ENCODE peak calls at places on chromosomes 1 and 21, in six cellular contexts. B is CD4-positive, CD25-positive, alpha-beta regulatory T cell; T is psoas muscle; A is brain microvascular endothelial cell; D is lung; Z is OCI-LY7. H is an unnamed sample.

GRCh38 chr1:228920791-228921190 is 185.5 kb downstream of the RHOU start:
- DNase-seq in B (no peak), T (no peak), A (no peak), D (no peak), Z (no peak), H (no peak)

GRCh38 chr1:178639326-178639725 is 85.7 kb upstream of the RALGPS2 start:
- DNase-seq in B (no peak), T (no peak), A (no peak), D (no peak), Z (no peak), H (no peak)

GRCh38 chr1:10286244-10286643 is 75.9 kb downstream of the KIF1B start:
- DNase-seq in B (no peak), T (peak; percentile 69), A (no peak), D (no peak), Z (no peak), H (no peak)

GRCh38 chr1:204194771-204195170 is 1.5 kb downstream of the KISS1 start:
- DNase-seq in B (no peak), T (no peak), A (no peak), D (no peak), Z (no peak), H (no peak)

GRCh38 chr1:77513839-77514763 is 168.4 kb downstream of the ZZZ3 start:
- DNase-seq in B (no peak), T (no peak), A (peak; percentile 69), D (no peak), Z (no peak), H (no peak)

GRCh38 chr1:70084314-70084915 is 121.0 kb downstream of the LRRC40 start:
- DNase-seq in B (no peak), T (no peak), A (no peak), D (no peak), Z (no peak), H (no peak)

GRCh38 chr1:211738709-211739301 is 63.4 kb upstream of the NEK2 start:
- DNase-seq in B (peak; percentile 52), T (no peak), A (no peak), D (no peak), Z (peak; percentile 10), H (no peak)

GRCh38 chr1:209484429-209484828 is 99.1 kb upstream of the CAMK1G start:
- DNase-seq in B (no peak), T (no peak), A (no peak), D (no peak), Z (no peak), H (no peak)

GRCh38 chr1:177181280-177181630 is 10.5 kb downstream of the BRINP2 start:
- DNase-seq in B (no peak), T (peak; percentile 48), A (no peak), D (no peak), Z (no peak), H (no peak)

GRCh38 chr1:118900643-118901440 is 87.3 kb downstream of the TBX15 start:
- DNase-seq in B (no peak), T (no peak), A (no peak), D (no peak), Z (no peak), H (no peak)

GRCh38 chr1:212188599-212189351 is 96.4 kb upstream of the PPP2R5A start:
- DNase-seq in B (peak; percentile 33), T (no peak), A (no peak), D (no peak), Z (no peak), H (no peak)

GRCh38 chr1:27307851-27308598 is 13.9 kb upstream of the TMEM222 start:
- DNase-seq in B (no peak), T (no peak), A (no peak), D (no peak), Z (no peak), H (no peak)
- H3K27ac ChIP-seq in B (no peak overlapping the region), T (no peak overlapping the region), A (no peak overlapping the region), D (no peak overlapping the region), Z (no peak overlapping the region), H (no peak overlapping the region)

GRCh38 chr1:23449918-23450317 is 25.4 kb upstream of the TCEA3 start:
- DNase-seq in B (no peak), T (peak; percentile 94), A (no peak), D (no peak), Z (no peak), H (peak; percentile 75)

GRCh38 chr1:23450894-23451293 is 26.3 kb upstream of the TCEA3 start:
- DNase-seq in B (no peak), T (no peak), A (no peak), D (no peak), Z (no peak), H (no peak)

GRCh38 chr1:23453455-23454000 is 29.0 kb upstream of the TCEA3 start:
- DNase-seq in B (no peak), T (no peak), A (no peak), D (no peak), Z (no peak), H (no peak)

GRCh38 chr1:23451452-23451851 is 26.9 kb upstream of the TCEA3 start:
- DNase-seq in B (no peak), T (no peak), A (no peak), D (no peak), Z (no peak), H (no peak)

DNA sequence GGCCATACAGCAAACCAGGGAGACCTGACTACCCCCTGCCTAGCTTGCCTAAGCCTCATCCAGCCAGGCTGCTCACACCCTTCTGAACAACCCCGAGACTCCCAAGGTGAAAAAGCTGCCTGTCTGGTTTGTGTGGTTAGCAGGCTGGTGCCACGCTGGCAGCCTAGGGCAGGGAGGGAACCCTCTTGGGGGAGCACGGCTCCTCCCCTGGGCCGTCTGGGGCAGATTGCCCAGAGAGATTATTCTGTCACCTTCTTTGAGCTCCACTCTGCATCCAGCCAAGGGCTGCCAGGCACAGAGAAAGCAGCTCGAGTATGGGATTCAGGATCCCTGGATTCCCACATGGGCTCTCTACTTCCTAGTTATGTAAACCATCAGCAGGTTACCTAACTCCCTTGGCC is 27.5 kb upstream of the TCEA3 start:
- DNase-seq in B (peak; percentile 6), T (peak; percentile 80), A (no peak), D (peak; percentile 91), Z (no peak), H (no peak)
- H3K27ac ChIP-seq in B (no peak overlapping the region), T (peak overlapping the region; percentile 4), A (no peak overlapping the region), D (peak overlapping the region; percentile 68), Z (no peak overlapping the region), H (peak overlapping the region; percentile 7)

GRCh38 chr1:64162151-64162550 is 41.3 kb upstream of the UBE2U start:
- DNase-seq in B (no peak), T (no peak), A (no peak), D (no peak), Z (no peak), H (no peak)
- H3K27ac ChIP-seq in B (no peak overlapping the region), T (no peak overlapping the region), A (no peak overlapping the region), D (no peak overlapping the region), Z (no peak overlapping the region), H (no peak overlapping the region)

DNA sequence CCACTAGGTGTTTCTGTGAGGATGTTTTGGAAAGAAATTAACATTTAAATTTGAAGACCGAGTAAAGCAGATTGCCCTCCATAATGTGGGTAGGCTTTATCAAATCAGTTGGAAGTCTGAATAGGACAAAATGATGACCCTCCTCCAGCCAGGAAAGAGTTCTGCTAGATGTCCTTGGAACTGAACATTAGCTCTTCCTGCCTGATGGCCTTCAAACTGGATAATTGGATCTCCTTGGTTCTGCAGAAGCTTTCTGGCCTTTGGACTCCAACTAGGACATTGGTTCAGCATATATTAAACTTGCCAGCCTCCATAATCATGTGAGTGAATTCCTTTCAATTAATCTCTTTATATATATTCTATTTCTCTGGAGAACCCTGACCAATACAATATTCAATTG is 4.4 kb upstream of the GLRX2 start:
- DNase-seq in B (no peak), T (no peak), A (no peak), D (no peak), Z (no peak), H (no peak)
- H3K27ac ChIP-seq in B (no peak overlapping the region), T (no peak overlapping the region), A (no peak overlapping the region), D (no peak overlapping the region), Z (no peak overlapping the region), H (no peak overlapping the region)

GRCh38 chr1:24763671-24764070 is 18.4 kb downstream of the CLIC4 start:
- DNase-seq in B (no peak), T (no peak), A (no peak), D (no peak), Z (no peak), H (no peak)

GRCh38 chr1:24764439-24764838 is 19.2 kb downstream of the CLIC4 start:
- DNase-seq in B (no peak), T (no peak), A (no peak), D (no peak), Z (no peak), H (no peak)

GRCh38 chr1:24767351-24767750 is 22.1 kb downstream of the CLIC4 start:
- DNase-seq in B (no peak), T (no peak), A (no peak), D (no peak), Z (no peak), H (no peak)

GRCh38 chr1:24764848-24765247 is 19.6 kb downstream of the CLIC4 start:
- DNase-seq in B (no peak), T (no peak), A (no peak), D (no peak), Z (no peak), H (no peak)

GRCh38 chr1:24765308-24765988 is 20.2 kb downstream of the CLIC4 start:
- DNase-seq in B (no peak), T (no peak), A (peak; percentile 49), D (no peak), Z (no peak), H (no peak)
- H3K27ac ChIP-seq in B (no peak overlapping the region), T (no peak overlapping the region), A (peak overlapping the region; percentile 27), D (no peak overlapping the region), Z (no peak overlapping the region), H (peak overlapping the region; percentile 32)

GRCh38 chr1:244248426-244248825 is 197.3 kb downstream of the ZBTB18 start:
- DNase-seq in B (no peak), T (no peak), A (no peak), D (no peak), Z (no peak), H (no peak)
- H3K27ac ChIP-seq in B (no peak overlapping the region), T (no peak overlapping the region), A (no peak overlapping the region), D (no peak overlapping the region), Z (no peak overlapping the region), H (no peak overlapping the region)

GRCh38 chr1:245895455-245895959 is 611.6 kb downstream of the SMYD3 start:
- DNase-seq in B (no peak), T (no peak), A (no peak), D (no peak), Z (no peak), H (no peak)
- H3K27ac ChIP-seq in B (no peak overlapping the region), T (no peak overlapping the region), A (no peak overlapping the region), D (no peak overlapping the region), Z (no peak overlapping the region), H (no peak overlapping the region)

GRCh38 chr21:16587141-16587570 is 857.4 kb downstream of the USP25 start:
- DNase-seq in B (no peak), T (peak; percentile 76), A (peak; percentile 77), D (no peak), Z (no peak), H (no peak)
- H3K27ac ChIP-seq in B (no peak overlapping the region), T (peak overlapping the region; percentile 87), A (peak overlapping the region; percentile 91), D (peak overlapping the region; percentile 46), Z (no peak overlapping the region), H (peak overlapping the region; percentile 79)

GRCh38 chr1:84944767-84945486 is 51.9 kb upstream of the LPAR3 start:
- DNase-seq in B (peak; percentile 96), T (no peak), A (peak; percentile 58), D (peak; percentile 79), Z (peak; percentile 91), H (peak; percentile 73)
- H3K27ac ChIP-seq in B (peak overlapping the region; percentile 91), T (peak overlapping the region; percentile 63), A (peak overlapping the region; percentile 18), D (no peak overlapping the region), Z (peak overlapping the region; percentile 52), H (peak overlapping the region; percentile 24)

H was measured in right atrium auricular region.